ENCODE peak calls at places on chromosomes 6 and 20, in ten cellular contexts. G, P, V, K, E, X, A, W, M and I are unnamed samples.

GRCh38 chr6:166907373-166907841 is 48.9 kb downstream of the RNASET2 start:
- DNase-seq in W (no peak), M (no peak), A (no peak), K (peak; percentile 88), E (no peak), V (no peak), X (no peak), P (no peak), G (no peak), I (no peak)

GRCh38 chr6:15280023-15280422 is 34.2 kb downstream of the JARID2 start:
- DNase-seq in W (no peak), V (no peak), E (no peak), M (no peak), X (no peak), G (no peak), A (peak; percentile 84), P (no peak), K (no peak), I (peak; percentile 74)

GRCh38 chr20:44678247-44678646 is 26.7 kb upstream of the ADA start:
- DNase-seq in W (no peak), M (peak; percentile 43), K (peak; percentile 8), P (no peak), G (no peak), X (no peak), V (no peak), E (no peak), A (no peak), I (peak; percentile 38)

GRCh38 chr6:35213824-35214756 is at the start of gene SCUBE3:
- DNase-seq in X (peak; percentile 31), V (no peak), P (no peak), E (peak; percentile 61), A (peak; percentile 65), G (no peak), W (peak; percentile 24), M (peak; percentile 57), K (no peak), I (no peak)

GRCh38 chr20:40682104-40683045 is 6.7 kb downstream of the MAFB start:
- DNase-seq in X (no peak), V (no peak), P (peak; percentile 28), A (peak; percentile 10), E (peak; percentile 81), W (no peak), M (no peak), K (peak; percentile 18), G (no peak), I (no peak)

GRCh38 chr6:51513891-51514290 is 573.5 kb downstream of the PKHD1 start:
- DNase-seq in K (no peak), E (no peak), M (no peak), V (no peak), W (no peak), A (no peak), P (no peak), X (no peak), G (no peak), I (no peak)

GRCh38 chr20:56411759-56412472 is at the start of gene CASS4:
- DNase-seq in X (no peak), W (no peak), G (no peak), K (peak; percentile 89), A (peak; percentile 54), P (no peak), E (no peak), V (no peak), M (no peak), I (no peak)

GRCh38 chr6:30091577-30092381 is 16.2 kb upstream of the RNF39 start:
- DNase-seq in V (peak; percentile 86), W (peak; percentile 79), X (no peak), K (peak; percentile 23), M (no peak), P (no peak), E (no peak), A (peak; percentile 69), G (no peak), I (no peak)

GRCh38 chr6:21294144-21294543 is 299.4 kb upstream of the SOX4 start:
- DNase-seq in K (no peak), W (no peak), E (no peak), X (no peak), A (no peak), P (no peak), V (no peak), M (no peak), G (no peak), I (no peak)